ENCODE peak calls at places on chromosomes 12 and 14, in four cellular contexts. V is NCI-H1092 treated with DMSO at 0.1 percent for 48 hours, Y is GM04503, L is MCF 10A. S is an unnamed sample.

GRCh38 chr14:52583544-52583943 is 30.9 kb downstream of the GPR137C start:
- DNase-seq in V (no peak), L (no peak), Y (no peak), S (no peak)

GRCh38 chr14:78164226-78164853 is 5.8 kb upstream of the NRXN3 start:
- DNase-seq in V (peak), L (peak), Y (no peak), S (peak)

GRCh38 chr14:87306770-87307169 is 686.2 kb downstream of the GALC start:
- DNase-seq in V (no peak), Y (no peak), L (no peak), S (no peak)

GRCh38 chr12:65891219-65891618 is 66.9 kb downstream of the HMGA2 start:
- DNase-seq in V (no peak), L (peak), Y (peak), S (no peak)

GRCh38 chr12:64943686-64944085 is 119.2 kb downstream of the TBC1D30 start:
- DNase-seq in V (no peak), Y (peak), L (peak), S (peak)

GRCh38 chr12:107344035-107344808 is 250.9 kb upstream of the CRY1 start:
- DNase-seq in Y (no peak), V (no peak), L (peak), S (peak)

GRCh38 chr14:103699901-103700752 is 15.1 kb downstream of the XRCC3 start:
- DNase-seq in V (no peak), L (no peak), Y (no peak), S (no peak)

GRCh38 chr14:62003701-62004100 is 241.5 kb downstream of the SNAPC1 start:
- DNase-seq in V (no peak), L (no peak), Y (no peak), S (no peak)

GRCh38 chr12:101733166-101733565 is 6.1 kb downstream of the SYCP3 start:
- DNase-seq in V (no peak), L (no peak), Y (no peak), S (no peak)

GRCh38 chr12:122028165-122028591 is 6.5 kb downstream of the BCL7A start:
- DNase-seq in Y (no peak), L (peak), V (no peak), S (no peak)

GRCh38 chr14:73223049-73223448 is 14.3 kb upstream of the PAPLN start:
- DNase-seq in L (no peak), Y (no peak), V (no peak), S (peak)

GRCh38 chr14:44701563-44702263 is 194.6 kb upstream of the FSCB start:
- DNase-seq in L (no peak), Y (no peak), V (no peak), S (no peak)

GRCh38 chr12:9365296-9365695 is 157.1 kb upstream of the PZP start:
- DNase-seq in L (no peak), V (no peak), Y (no peak), S (peak)

GRCh38 chr12:2551514-2551913 is 243.3 kb upstream of the FKBP4 start:
- DNase-seq in L (no peak), Y (no peak), V (no peak), S (no peak)

GRCh38 chr12:19515179-19515578 is 75.9 kb downstream of the AEBP2 start:
- DNase-seq in V (no peak), Y (no peak), L (peak), S (peak)

GRCh38 chr12:109773384-109774011 is 59.7 kb downstream of the TRPV4 start:
- DNase-seq in Y (no peak), L (peak), V (no peak), S (no peak)

GRCh38 chr12:109304485-109304884 is 4.6 kb downstream of the FOXN4 start:
- DNase-seq in V (peak), L (no peak), Y (no peak), S (no peak)

GRCh38 chr12:104699489-104700194 is 242.9 kb downstream of the CHST11 start:
- DNase-seq in V (no peak), Y (no peak), L (no peak), S (no peak)

GRCh38 chr14:35331605-35332516 is 39.7 kb downstream of the PSMA6 start:
- DNase-seq in Y (no peak), V (no peak), L (no peak), S (peak)

GRCh38 chr12:121217066-121217465 is 7.1 kb downstream of the P2RX4 start:
- DNase-seq in V (no peak), L (no peak), Y (no peak), S (no peak)

GRCh38 chr14:105096206-105096875 is 31.1 kb upstream of the GPR132 start:
- DNase-seq in V (no peak), Y (no peak), L (no peak), S (no peak)